ENCODE peak calls at places on chromosomes 7 and 10, in eight cellular contexts. R is bronchial epithelial cell, I is glutamatergic neuron, A is type B pancreatic cell, G is A549, K is progenitor cell of endocrine pancreas, E is HCT116, M is WERI-Rb-1. Z is an unnamed sample.

GRCh38 chr7:151243045-151243349 is 5.5 kb downstream of the SMARCD3 start:
- DNase-seq in G (no peak), K (no peak), E (no peak), I (no peak), A (no peak), M (no peak), R (no peak), Z (no peak)

GRCh38 chr10:63720689-63721088 is 199.5 kb downstream of the REEP3 start:
- DNase-seq in R (no peak), A (no peak), M (no peak), I (no peak), K (no peak), G (no peak), E (no peak), Z (no peak)

GRCh38 chr7:52197234-52197633 is 838.2 kb upstream of the POM121L12 start:
- DNase-seq in K (no peak), M (no peak), A (no peak), G (no peak), E (no peak), R (no peak), I (no peak), Z (no peak)

GRCh38 chr10:132707776-132708171 is 78.2 kb downstream of the NKX6-2 start:
- DNase-seq in R (no peak), E (no peak), I (no peak), G (no peak), M (no peak), A (peak), K (no peak), Z (no peak)

GRCh38 chr10:28788767-28789166 is 111.4 kb downstream of the BAMBI start:
- DNase-seq in G (no peak), M (no peak), E (no peak), I (no peak), K (no peak), R (no peak), A (no peak), Z (no peak)

GRCh38 chr10:124579003-124579384 is 117.4 kb downstream of the LHPP start:
- DNase-seq in K (no peak), M (no peak), I (peak), R (peak), G (no peak), E (no peak), A (no peak), Z (no peak)

GRCh38 chr10:97905276-97905675 is 55.6 kb downstream of the GOLGA7B start:
- DNase-seq in K (no peak), M (no peak), A (no peak), I (no peak), E (no peak), R (no peak), G (no peak), Z (no peak)

GRCh38 chr7:134795231-134795630 is 15.8 kb downstream of the CALD1 start:
- DNase-seq in K (no peak), R (no peak), I (no peak), E (no peak), A (no peak), M (no peak), G (no peak), Z (no peak)

GRCh38 chr7:4129481-4130122 is 552.5 kb upstream of the FOXK1 start:
- DNase-seq in A (no peak), K (no peak), I (no peak), M (no peak), R (no peak), G (no peak), E (no peak), Z (no peak)

GRCh38 chr7:21580073-21580521 is 37.3 kb downstream of the DNAH11 start:
- DNase-seq in A (no peak), M (no peak), E (no peak), R (peak), K (no peak), I (no peak), G (peak), Z (peak)

GRCh38 chr10:35451103-35452016 is 115.1 kb downstream of the CCNY start:
- DNase-seq in A (no peak), K (no peak), G (no peak), R (no peak), M (no peak), E (no peak), I (no peak), Z (peak)

GRCh38 chr7:30869794-30870491 is 41.7 kb upstream of the AQP1 start:
- DNase-seq in A (no peak), M (no peak), G (no peak), I (no peak), R (no peak), E (no peak), K (no peak), Z (no peak)

GRCh38 chr10:48234807-48235206 is 39.7 kb downstream of the FRMPD2 start:
- DNase-seq in A (peak), R (no peak), K (no peak), I (no peak), E (no peak), G (no peak), M (no peak), Z (no peak)

GRCh38 chr10:43901744-43902504 is 253.2 kb upstream of the ZNF32 start:
- DNase-seq in G (no peak), K (no peak), I (no peak), A (no peak), M (no peak), R (no peak), E (no peak), Z (no peak)

GRCh38 chr10:20276127-20276979 is 460.1 kb downstream of the PLXDC2 start:
- DNase-seq in A (no peak), R (peak), E (no peak), K (no peak), M (no peak), G (no peak), I (no peak), Z (no peak)

GRCh38 chr7:1514993-1515392 is 10.8 kb upstream of the INTS1 start:
- DNase-seq in K (no peak), M (no peak), E (no peak), R (no peak), G (peak), I (no peak), A (no peak), Z (no peak)

GRCh38 chr7:84412161-84412969 is 217.8 kb upstream of the SEMA3A start:
- DNase-seq in A (no peak), I (no peak), K (no peak), M (no peak), G (peak), R (peak), E (peak), Z (no peak)

GRCh38 chr10:88091490-88092061 is 228.2 kb downstream of the PTEN start:
- DNase-seq in A (no peak), M (no peak), E (no peak), R (peak), I (no peak), G (no peak), K (no peak), Z (peak)

GRCh38 chr10:33273295-33274002 is 61.0 kb downstream of the NRP1 start:
- DNase-seq in R (peak), A (no peak), K (no peak), G (peak), M (no peak), E (no peak), I (no peak), Z (no peak)

GRCh38 chr7:14834456-14834855 is 68.1 kb downstream of the DGKB start:
- DNase-seq in A (no peak), E (no peak), K (no peak), M (no peak), I (no peak), R (peak), G (no peak), Z (no peak)

GRCh38 chr7:14836571-14837189 is 65.9 kb downstream of the DGKB start:
- DNase-seq in M (no peak), I (peak), G (no peak), K (no peak), E (peak), A (no peak), R (peak), Z (no peak)

GRCh38 chr7:14834888-14835287 is 67.7 kb downstream of the DGKB start:
- DNase-seq in M (no peak), E (no peak), R (peak), G (no peak), A (no peak), I (no peak), K (no peak), Z (no peak)

GRCh38 chr7:14836006-14836405 is 66.5 kb downstream of the DGKB start:
- DNase-seq in M (no peak), I (no peak), E (no peak), R (no peak), K (no peak), A (no peak), G (no peak), Z (no peak)

GRCh38 chr7:14835399-14835798 is 67.2 kb downstream of the DGKB start:
- DNase-seq in G (no peak), A (no peak), R (no peak), M (no peak), E (no peak), I (no peak), K (no peak), Z (no peak)
- TF ChIP-seq CTCF in G (no peak), A (no peak), R (no peak), M (no peak), E (no peak), I (no peak), K (no peak), Z (no peak)

GRCh38 chr10:11454160-11454559 is 157.3 kb downstream of the USP6NL start:
- DNase-seq in G (no peak), A (peak), I (no peak), R (no peak), K (no peak), M (no peak), E (no peak), Z (no peak)

GRCh38 chr10:11450427-11450826 is 161.0 kb downstream of the USP6NL start:
- DNase-seq in E (no peak), M (no peak), I (no peak), A (peak), G (no peak), R (no peak), K (no peak), Z (no peak)

GRCh38 chr10:11457336-11457735 is 154.1 kb downstream of the USP6NL start:
- DNase-seq in A (no peak), I (no peak), E (no peak), K (no peak), R (no peak), G (no peak), M (no peak), Z (no peak)

GRCh38 chr10:11451640-11452260 is 159.7 kb downstream of the USP6NL start:
- DNase-seq in I (no peak), K (no peak), G (no peak), M (no peak), R (no peak), A (peak), E (no peak), Z (no peak)

DNA sequence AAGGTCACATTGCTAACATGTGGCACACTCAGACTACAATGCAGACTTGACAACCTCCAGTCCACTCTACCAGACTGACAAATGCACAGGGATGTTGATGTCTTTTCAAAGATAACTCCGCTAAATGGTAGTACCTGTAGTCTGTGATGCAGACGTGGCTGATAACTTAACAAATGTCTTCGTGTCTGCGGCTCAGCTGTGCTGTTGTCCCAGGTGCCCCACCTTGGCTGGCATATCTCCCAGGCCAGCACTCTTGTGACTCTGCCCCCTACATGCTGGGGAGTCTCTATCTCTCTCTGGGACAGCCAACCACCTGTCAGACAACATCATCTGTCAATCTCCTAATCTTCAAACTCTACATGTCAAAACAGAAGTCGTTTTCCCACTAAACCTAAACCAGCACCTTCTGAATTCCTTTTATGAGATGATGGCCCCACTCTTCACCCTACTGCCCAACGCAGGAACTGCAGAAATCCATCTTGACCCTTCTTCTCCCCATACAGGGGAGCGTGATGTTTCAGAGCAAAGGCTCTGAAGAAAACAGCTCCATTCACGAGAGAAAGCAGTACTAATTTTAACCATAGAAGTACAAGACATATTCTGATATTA is 156.4 kb downstream of the USP6NL start:
- DNase-seq in M (no peak), R (no peak), G (no peak), A (no peak), I (no peak), E (no peak), K (no peak), Z (no peak)
- TF ChIP-seq CTCF in M (no peak), R (peak), G (no peak), A (peak), I (peak), E (no peak), K (peak), Z (no peak)

GRCh38 chr10:100668001-100668400 is 77.4 kb upstream of the PAX2 start:
- DNase-seq in G (no peak), I (peak), E (no peak), K (no peak), M (no peak), A (no peak), R (no peak), Z (no peak)

GRCh38 chr10:100670368-100670767 is 75.0 kb upstream of the PAX2 start:
- DNase-seq in E (no peak), G (no peak), M (no peak), R (no peak), I (no peak), K (no peak), A (no peak), Z (no peak)

GRCh38 chr10:100672199-100672598 is 73.2 kb upstream of the PAX2 start:
- DNase-seq in A (no peak), I (no peak), G (no peak), R (no peak), E (no peak), M (no peak), K (no peak), Z (no peak)

GRCh38 chr10:100669616-100670015 is 75.8 kb upstream of the PAX2 start:
- DNase-seq in G (no peak), E (no peak), M (no peak), I (no peak), R (no peak), A (no peak), K (no peak), Z (no peak)

GRCh38 chr10:100670828-100671479 is 74.4 kb upstream of the PAX2 start:
- DNase-seq in E (no peak), G (peak), R (no peak), M (no peak), K (peak), A (no peak), I (peak), Z (peak)
- TF ChIP-seq CTCF in E (peak), G (peak), R (peak), M (peak), K (peak), A (peak), I (peak), Z (peak)

DNA sequence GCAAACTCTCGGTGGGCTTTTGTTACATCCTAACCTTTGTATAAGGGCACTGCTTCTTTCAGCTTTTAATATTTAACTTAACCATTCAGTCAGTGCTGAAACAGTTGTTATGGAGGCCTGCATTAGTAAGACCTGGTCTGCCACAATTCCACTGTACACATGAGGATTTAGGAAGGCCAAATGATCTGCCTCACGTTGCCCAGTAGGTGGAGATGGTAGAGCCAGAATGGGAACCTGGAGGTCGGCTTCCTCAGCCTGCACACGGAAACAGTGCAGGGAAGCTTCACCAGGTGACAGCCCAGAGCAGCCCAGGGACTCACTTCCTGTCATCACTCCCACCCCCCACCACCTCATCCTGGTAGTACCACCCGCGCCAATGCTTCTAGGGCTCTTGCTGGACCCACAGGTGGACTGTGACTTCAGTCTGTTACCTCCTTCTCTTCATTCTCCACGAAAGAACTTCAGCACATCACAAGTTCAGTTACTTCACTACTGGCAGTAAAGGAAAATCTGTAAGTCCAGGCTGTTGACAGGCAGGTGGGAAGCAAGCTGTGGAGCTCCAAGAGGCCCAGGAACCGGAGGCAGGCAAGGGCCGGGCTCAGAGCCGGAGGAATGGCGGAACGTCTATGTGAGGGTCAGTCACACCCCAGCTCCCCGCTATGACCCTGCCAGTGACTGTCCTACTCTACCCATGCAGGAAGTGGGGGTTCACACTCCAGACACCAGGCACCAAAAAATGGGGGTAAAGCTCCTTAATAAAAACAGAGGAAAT is 480.3 kb upstream of the C7orf33 start:
- DNase-seq in K (no peak), I (no peak), E (no peak), R (no peak), M (peak), A (no peak), G (peak), Z (no peak)
- TF ChIP-seq CTCF in K (peak), I (no peak), E (no peak), R (no peak), M (peak), A (peak), G (no peak), Z (no peak)

DNA sequence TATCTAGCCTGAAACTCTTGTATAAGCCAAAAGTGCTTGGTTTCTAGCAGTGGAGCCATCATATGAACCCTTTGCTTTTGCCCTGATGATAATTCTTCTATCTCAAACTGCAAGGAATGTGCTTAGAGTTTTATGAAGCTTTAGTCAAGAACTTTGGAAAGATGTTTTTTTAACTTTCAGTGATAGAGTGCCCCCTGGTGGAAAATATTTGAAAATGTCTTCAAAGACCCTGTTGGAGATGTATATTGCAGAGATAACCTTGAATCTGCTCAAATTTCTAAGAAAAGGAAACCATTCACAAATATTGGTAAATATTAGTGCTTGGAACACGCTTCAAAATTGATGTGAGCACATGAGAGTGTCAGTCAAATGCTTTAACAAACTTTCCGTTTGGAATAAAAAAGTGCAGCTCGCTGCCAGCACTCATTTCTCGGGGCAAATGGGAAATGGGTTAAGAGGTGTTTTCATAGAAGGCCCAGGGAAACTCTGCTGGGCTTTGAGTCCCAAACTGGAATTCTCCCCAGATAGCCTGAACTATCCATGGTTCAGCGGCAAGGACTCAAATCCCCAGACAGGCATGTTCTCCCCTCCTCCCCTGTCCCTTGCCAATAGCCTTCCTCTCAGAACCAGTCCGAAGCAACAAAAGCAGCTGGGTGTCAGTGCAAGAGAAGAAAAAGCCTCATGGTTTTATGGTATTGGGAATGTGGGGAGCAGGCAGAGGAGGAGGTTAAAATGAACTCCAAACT is 129.3 kb downstream of the MYOF start:
- DNase-seq in M (no peak), I (no peak), R (peak), K (no peak), A (no peak), E (no peak), G (peak), Z (peak)
- TF ChIP-seq CTCF in M (peak), I (peak), R (peak), K (peak), A (peak), E (peak), G (peak), Z (no peak)

GRCh38 chr10:1358860-1359598 is 302.8 kb downstream of the WDR37 start:
- DNase-seq in R (no peak), I (no peak), G (no peak), E (no peak), K (no peak), M (no peak), A (no peak), Z (no peak)

GRCh38 chr10:1361411-1362105 is 305.4 kb downstream of the WDR37 start:
- DNase-seq in A (no peak), G (no peak), E (no peak), I (no peak), K (no peak), R (no peak), M (no peak), Z (no peak)

GRCh38 chr10:1359599-1359955 is 303.4 kb downstream of the WDR37 start:
- DNase-seq in K (no peak), M (no peak), I (no peak), R (no peak), G (no peak), E (no peak), A (no peak), Z (no peak)

GRCh38 chr10:1360581-1361164 is 304.5 kb downstream of the WDR37 start:
- DNase-seq in A (no peak), K (no peak), I (no peak), R (no peak), E (no peak), M (no peak), G (no peak), Z (no peak)

DNA sequence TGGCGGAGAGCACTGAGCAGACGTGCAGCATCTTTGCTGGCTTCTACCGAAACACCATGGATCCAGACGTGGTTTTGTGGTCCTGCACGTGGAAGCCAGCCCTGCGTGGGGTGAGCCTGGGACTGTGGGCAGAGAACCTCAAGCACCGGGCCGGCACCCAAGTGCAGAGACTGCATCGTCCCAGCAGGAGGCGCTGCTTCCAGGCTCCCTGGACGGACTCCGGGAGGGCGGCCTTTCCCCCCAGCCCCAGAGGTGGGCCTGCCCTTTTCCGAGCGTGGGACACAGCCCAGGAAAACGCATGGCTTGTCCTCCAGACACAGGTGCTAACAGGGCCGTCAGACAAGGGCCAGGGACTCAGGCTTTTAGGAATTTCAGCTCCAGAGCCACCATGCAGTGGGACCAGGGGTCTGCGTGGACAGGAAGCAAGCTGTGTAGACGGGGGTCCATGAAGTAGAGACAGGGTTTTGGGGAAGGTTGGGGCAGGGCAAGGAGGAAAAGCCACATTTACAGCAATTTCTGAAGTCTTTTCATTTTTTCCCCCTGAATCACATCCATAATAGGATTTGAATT is 303.9 kb downstream of the WDR37 start:
- DNase-seq in I (peak), R (no peak), K (no peak), M (no peak), A (no peak), E (no peak), G (no peak), Z (no peak)
- TF ChIP-seq CTCF in I (peak), R (no peak), K (peak), M (peak), A (peak), E (peak), G (peak), Z (no peak)

GRCh38 chr7:101035941-101036340 is 16.1 kb downstream of the MUC17 start:
- DNase-seq in A (no peak), M (no peak), R (no peak), K (no peak), I (no peak), G (no peak), E (no peak), Z (no peak)

GRCh38 chr7:101031082-101031481 is 11.2 kb downstream of the MUC17 start:
- DNase-seq in A (no peak), M (no peak), I (no peak), G (peak), R (peak), E (no peak), K (no peak), Z (no peak)
- TF ChIP-seq CTCF in A (no peak), M (no peak), I (no peak), G (no peak), R (peak), E (no peak), K (no peak), Z (no peak)

Z was measured in GM13976.